ENCODE peak calls at places on chromosomes 4 and X, in eight cellular contexts. G, Y, N, X, E, V, R and M are unnamed samples.

GRCh38 chr4:102328045-102328444 is 17.2 kb downstream of the SLC39A8 start:
- DNase-seq in R (no peak), V (peak; percentile 51), Y (no peak), E (no peak), N (peak; percentile 13), G (no peak), X (no peak), M (peak; percentile 23)

GRCh38 chrX:35826503-35826902 is 28.4 kb downstream of the MAGEB16 start:
- DNase-seq in G (no peak), N (peak; percentile 53), E (no peak), Y (no peak), X (no peak), R (no peak), V (no peak), M (no peak)

GRCh38 chr4:8472166-8472688 is 31.6 kb downstream of the TRMT44 start:
- DNase-seq in V (no peak), E (no peak), G (no peak), Y (no peak), R (no peak), N (no peak), X (no peak), M (no peak)

GRCh38 chrX:73577368-73577767 is 14.4 kb downstream of the CHIC1 start:
- DNase-seq in N (peak; percentile 83), X (no peak), R (no peak), G (no peak), V (peak; percentile 61), E (no peak), Y (no peak), M (peak; percentile 65)

GRCh38 chrX:10529344-10529743 is 91.0 kb downstream of the MID1 start:
- DNase-seq in R (no peak), G (no peak), V (peak; percentile 24), X (no peak), N (peak; percentile 29), Y (no peak), E (no peak), M (no peak)

GRCh38 chr4:171130126-171130801 is 682.9 kb upstream of the GALNTL6 start:
- DNase-seq in E (no peak), V (no peak), N (no peak), Y (no peak), X (no peak), G (no peak), R (no peak), M (no peak)

GRCh38 chr4:121692261-121692660 is 4.5 kb downstream of the ANXA5 start:
- DNase-seq in N (no peak), R (no peak), G (no peak), X (no peak), Y (no peak), V (no peak), E (no peak), M (no peak)

GRCh38 chr4:152780267-152780811 is 585 bp downstream of the ARFIP1 start:
- DNase-seq in G (no peak), V (peak; percentile 9), Y (no peak), E (no peak), R (no peak), X (no peak), N (peak; percentile 35), M (no peak)

GRCh38 chr4:92305878-92306520 is 2.2 kb downstream of the GRID2 start:
- DNase-seq in N (no peak), R (no peak), X (no peak), E (no peak), Y (no peak), G (peak; percentile 63), V (peak; percentile 0), M (peak; percentile 12)

GRCh38 chrX:75181721-75182120 is 25.6 kb upstream of the ABCB7 start:
- DNase-seq in Y (no peak), E (no peak), N (peak; percentile 32), V (no peak), G (no peak), R (no peak), X (no peak), M (peak; percentile 4)

GRCh38 chrX:13821740-13822139 is 4.8 kb upstream of the GPM6B start:
- DNase-seq in E (no peak), Y (no peak), R (no peak), N (peak; percentile 63), G (no peak), V (no peak), X (no peak), M (no peak)

GRCh38 chrX:15416133-15416993 is 32.1 kb upstream of the VEGFD start:
- DNase-seq in X (no peak), R (no peak), N (no peak), G (no peak), V (no peak), E (no peak), Y (no peak), M (no peak)

GRCh38 chr4:142707397-142707796 is 138.7 kb downstream of the INPP4B start:
- DNase-seq in V (no peak), N (no peak), G (no peak), X (no peak), E (no peak), Y (no peak), R (no peak), M (no peak)

GRCh38 chrX:40176256-40176978 is 78.7 kb upstream of the BCOR start:
- DNase-seq in R (no peak), V (peak; percentile 56), N (peak; percentile 10), E (peak; percentile 80), G (peak; percentile 59), X (no peak), Y (peak; percentile 80), M (no peak)

GRCh38 chr4:109994415-109994827 is 81.7 kb downstream of the EGF start:
- DNase-seq in Y (no peak), N (no peak), E (no peak), V (no peak), G (no peak), X (no peak), R (no peak), M (no peak)

GRCh38 chr4:107380836-107381438 is 339.1 kb downstream of the PAPSS1 start:
- DNase-seq in V (peak; percentile 22), G (no peak), E (no peak), N (no peak), Y (no peak), R (no peak), X (no peak), M (no peak)

GRCh38 chrX:107825698-107826285 is at the start of gene MID2:
- DNase-seq in N (peak; percentile 78), E (peak; percentile 58), V (peak; percentile 53), G (peak; percentile 11), R (peak; percentile 18), Y (peak; percentile 67), X (no peak), M (peak; percentile 41)

GRCh38 chrX:48818866-48819265 is 7.4 kb upstream of the ERAS start:
- DNase-seq in R (no peak), X (no peak), N (no peak), V (no peak), E (no peak), G (no peak), Y (no peak), M (no peak)

GRCh38 chr4:182886768-182887167 is 30.4 kb downstream of the DCTD start:
- DNase-seq in X (no peak), E (no peak), V (no peak), G (no peak), Y (no peak), R (no peak), N (no peak), M (no peak)

GRCh38 chr4:47406408-47406807 is 57.1 kb downstream of the COMMD8 start:
- DNase-seq in R (no peak), V (no peak), N (no peak), Y (no peak), E (no peak), G (no peak), X (no peak), M (no peak)

GRCh38 chr4:186191266-186192067 is at the start of gene CYP4V2:
- DNase-seq in R (peak; percentile 75), Y (peak; percentile 92), V (peak; percentile 67), X (peak; percentile 64), N (peak; percentile 76), E (peak; percentile 92), G (peak; percentile 85), M (peak; percentile 56)

GRCh38 chr4:2712261-2712842 is 43.8 kb downstream of the TNIP2 start:
- DNase-seq in N (no peak), V (no peak), E (no peak), Y (no peak), G (no peak), X (no peak), R (no peak), M (no peak)

GRCh38 chrX:300334-300733 is 18.3 kb downstream of the GTPBP6 start:
- DNase-seq in Y (no peak), E (no peak), N (no peak), X (no peak), V (no peak), G (no peak), R (no peak), M (no peak)

GRCh38 chr4:152348670-152349069 is 187.2 kb downstream of the FBXW7 start:
- DNase-seq in N (peak; percentile 24), G (no peak), R (no peak), Y (peak; percentile 42), E (no peak), V (no peak), X (no peak), M (peak; percentile 42)

GRCh38 chrX:139429913-139430312 is 100.6 kb upstream of the F9 start:
- DNase-seq in X (no peak), E (no peak), N (peak; percentile 23), V (peak; percentile 2), G (no peak), R (no peak), Y (no peak), M (no peak)

GRCh38 chrX:27680726-27681125 is 90.6 kb downstream of the DCAF8L2 start:
- DNase-seq in E (no peak), R (no peak), V (no peak), N (peak; percentile 20), Y (no peak), X (no peak), G (no peak), M (peak; percentile 36)

GRCh38 chr4:168636506-168637176 is 139.8 kb downstream of the PALLD start:
- DNase-seq in G (no peak), V (no peak), N (peak; percentile 46), E (no peak), X (no peak), R (no peak), Y (no peak), M (no peak)

GRCh38 chr4:126405369-126405982 is 1090.7 kb downstream of the FAT4 start:
- DNase-seq in N (peak; percentile 51), Y (no peak), G (no peak), E (no peak), V (no peak), R (no peak), X (no peak), M (no peak)

GRCh38 chr4:165190591-165191212 is 16.7 kb upstream of the KLHL2 start:
- DNase-seq in G (no peak), N (peak; percentile 8), R (no peak), Y (no peak), X (no peak), V (no peak), E (peak; percentile 58), M (no peak)

GRCh38 chr4:20046179-20046578 is 205.5 kb upstream of the SLIT2 start:
- DNase-seq in R (no peak), E (no peak), Y (no peak), N (no peak), G (no peak), V (no peak), X (no peak), M (no peak)

GRCh38 chrX:72273718-72274117 is 3.3 kb downstream of the RPS4X start:
- DNase-seq in Y (no peak), N (no peak), R (no peak), V (no peak), G (no peak), X (no peak), E (peak; percentile 56), M (no peak)

GRCh38 chr4:72312032-72312650 is 256.9 kb downstream of the ADAMTS3 start:
- DNase-seq in G (peak; percentile 65), X (no peak), E (no peak), R (no peak), V (peak; percentile 78), N (peak; percentile 95), Y (no peak), M (peak; percentile 66)

GRCh38 chr4:147760695-147761094 is 28.8 kb downstream of the ARHGAP10 start:
- DNase-seq in X (no peak), G (no peak), E (no peak), V (no peak), R (no peak), Y (no peak), N (no peak), M (no peak)

GRCh38 chrX:9790866-9791265 is 4.6 kb downstream of the SHROOM2 start:
- DNase-seq in X (no peak), V (no peak), R (no peak), E (no peak), Y (no peak), G (no peak), N (peak; percentile 83), M (peak; percentile 60)